ENCODE peak calls at places on chromosomes 2 and 18, in eight cellular contexts. One of them, this sample, is unnamed. For H3K36me3, the result is how much of the 10 kb centered on the place peaks cover.

GRCh38 chr18:9081940-9082339 is 20.6 kb upstream of the NDUFV2 start:
- DNase-seq in prostate gland: no peak
- DNase-seq in spleen: no peak
- DNase-seq in stomach: no peak
- DNase-seq in Peyer's patch: no peak
- DNase-seq in IMR-90: no peak
- DNase-seq in body of pancreas: no peak
- DNase-seq in upper lobe of left lung: no peak
- DNase-seq in this sample: no peak

GRCh38 chr2:226756131-226756530 is 43.5 kb downstream of the IRS1 start:
- DNase-seq in prostate gland: no peak
- DNase-seq in spleen: no peak
- DNase-seq in stomach: no peak
- DNase-seq in Peyer's patch: no peak
- DNase-seq in IMR-90: peak
- DNase-seq in body of pancreas: no peak
- DNase-seq in upper lobe of left lung: no peak
- DNase-seq in this sample: no peak

GRCh38 chr2:3493610-3493997 is 25.7 kb downstream of the ADI1 start:
- DNase-seq in prostate gland: no peak
- DNase-seq in spleen: no peak
- DNase-seq in stomach: no peak
- DNase-seq in Peyer's patch: no peak
- DNase-seq in IMR-90: peak
- DNase-seq in body of pancreas: peak
- DNase-seq in upper lobe of left lung: no peak
- DNase-seq in this sample: no peak

GRCh38 chr18:26741041-26741440 is 124.5 kb downstream of the AQP4 start:
- DNase-seq in prostate gland: no peak
- DNase-seq in spleen: no peak
- DNase-seq in stomach: no peak
- DNase-seq in Peyer's patch: no peak
- DNase-seq in IMR-90: no peak
- DNase-seq in body of pancreas: no peak
- DNase-seq in upper lobe of left lung: no peak
- DNase-seq in this sample: no peak

GRCh38 chr2:100320547-100321180 is 1.6 kb downstream of the LONRF2 start:
- DNase-seq in prostate gland: peak
- DNase-seq in spleen: no peak
- DNase-seq in stomach: no peak
- DNase-seq in Peyer's patch: no peak
- DNase-seq in IMR-90: no peak
- DNase-seq in body of pancreas: peak
- DNase-seq in upper lobe of left lung: no peak
- DNase-seq in this sample: no peak

GRCh38 chr18:56550121-56550520 is 88.3 kb downstream of the TXNL1 start:
- DNase-seq in prostate gland: no peak
- DNase-seq in spleen: no peak
- DNase-seq in stomach: no peak
- DNase-seq in Peyer's patch: no peak
- DNase-seq in IMR-90: no peak
- DNase-seq in body of pancreas: no peak
- DNase-seq in upper lobe of left lung: no peak
- DNase-seq in this sample: no peak

GRCh38 chr18:55439036-55439435 is 149.0 kb downstream of the TCF4 start:
- DNase-seq in prostate gland: no peak
- DNase-seq in spleen: no peak
- DNase-seq in stomach: no peak
- DNase-seq in Peyer's patch: no peak
- DNase-seq in IMR-90: no peak
- DNase-seq in body of pancreas: no peak
- DNase-seq in upper lobe of left lung: no peak
- DNase-seq in this sample: no peak

GRCh38 chr2:12613137-12613912 is 103.4 kb upstream of the TRIB2 start:
- DNase-seq in prostate gland: no peak
- DNase-seq in spleen: no peak
- DNase-seq in stomach: peak
- DNase-seq in Peyer's patch: no peak
- DNase-seq in IMR-90: no peak
- DNase-seq in body of pancreas: no peak
- DNase-seq in upper lobe of left lung: no peak
- DNase-seq in this sample: no peak

GRCh38 chr2:232480201-232481190 is 7.1 kb downstream of the ECEL1 start:
- DNase-seq in prostate gland: no peak
- DNase-seq in spleen: peak
- DNase-seq in stomach: no peak
- DNase-seq in Peyer's patch: no peak
- DNase-seq in IMR-90: no peak
- DNase-seq in body of pancreas: no peak
- DNase-seq in upper lobe of left lung: peak
- DNase-seq in this sample: peak

GRCh38 chr18:3710712-3711269 is 260.8 kb downstream of the TGIF1 start:
- DNase-seq in prostate gland: peak
- DNase-seq in spleen: peak
- DNase-seq in stomach: peak
- DNase-seq in Peyer's patch: no peak
- DNase-seq in IMR-90: no peak
- DNase-seq in body of pancreas: peak
- DNase-seq in upper lobe of left lung: no peak
- DNase-seq in this sample: no peak

GRCh38 chr18:39870586-39870985 is 2084.4 kb upstream of the PIK3C3 start:
- DNase-seq in prostate gland: no peak
- DNase-seq in spleen: no peak
- DNase-seq in stomach: no peak
- DNase-seq in Peyer's patch: no peak
- DNase-seq in IMR-90: no peak
- DNase-seq in body of pancreas: no peak
- DNase-seq in upper lobe of left lung: no peak
- DNase-seq in this sample: no peak

GRCh38 chr2:63665806-63666205 is 77.0 kb downstream of the MDH1 start:
- DNase-seq in prostate gland: no peak
- DNase-seq in spleen: no peak
- DNase-seq in stomach: no peak
- DNase-seq in Peyer's patch: no peak
- DNase-seq in IMR-90: peak
- DNase-seq in body of pancreas: no peak
- DNase-seq in upper lobe of left lung: no peak
- DNase-seq in this sample: no peak

GRCh38 chr2:36789181-36789804 is 92.8 kb downstream of the VIT start:
- DNase-seq in prostate gland: no peak
- DNase-seq in spleen: no peak
- DNase-seq in stomach: no peak
- DNase-seq in Peyer's patch: no peak
- DNase-seq in IMR-90: no peak
- DNase-seq in body of pancreas: no peak
- DNase-seq in upper lobe of left lung: no peak
- DNase-seq in this sample: no peak

GRCh38 chr2:177806025-177806424 is 266.6 kb downstream of the PDE11A start:
- DNase-seq in prostate gland: no peak
- DNase-seq in spleen: no peak
- DNase-seq in stomach: no peak
- DNase-seq in Peyer's patch: no peak
- DNase-seq in IMR-90: no peak
- DNase-seq in body of pancreas: no peak
- DNase-seq in upper lobe of left lung: no peak
- DNase-seq in this sample: no peak

GRCh38 chr2:54628957-54629356 is 94.5 kb upstream of the EML6 start:
- DNase-seq in prostate gland: no peak
- DNase-seq in spleen: no peak
- DNase-seq in stomach: no peak
- DNase-seq in Peyer's patch: no peak
- DNase-seq in IMR-90: no peak
- DNase-seq in body of pancreas: no peak
- DNase-seq in upper lobe of left lung: peak
- DNase-seq in this sample: no peak

GRCh38 chr2:47437287-47437686 is 34.3 kb downstream of the MSH2 start:
- DNase-seq in prostate gland: no peak
- DNase-seq in spleen: no peak
- DNase-seq in stomach: no peak
- DNase-seq in Peyer's patch: no peak
- DNase-seq in IMR-90: peak
- DNase-seq in body of pancreas: peak
- DNase-seq in upper lobe of left lung: no peak
- DNase-seq in this sample: no peak

GRCh38 chr2:110116033-110116710 is 550 bp upstream of the MALL start:
- DNase-seq in prostate gland: no peak
- DNase-seq in spleen: no peak
- DNase-seq in stomach: no peak
- DNase-seq in Peyer's patch: no peak
- DNase-seq in IMR-90: peak
- DNase-seq in body of pancreas: no peak
- DNase-seq in upper lobe of left lung: no peak
- DNase-seq in this sample: no peak

GRCh38 chr2:110114801-110115200 is 821 bp downstream of the MALL start:
- DNase-seq in prostate gland: no peak
- DNase-seq in spleen: no peak
- DNase-seq in stomach: no peak
- DNase-seq in Peyer's patch: no peak
- DNase-seq in IMR-90: no peak
- DNase-seq in body of pancreas: no peak
- DNase-seq in upper lobe of left lung: no peak
- DNase-seq in this sample: no peak

GRCh38 chr2:110115291-110116032 is at the start of gene MALL:
- DNase-seq in prostate gland: peak
- DNase-seq in spleen: no peak
- DNase-seq in stomach: peak
- DNase-seq in Peyer's patch: no peak
- DNase-seq in IMR-90: no peak
- DNase-seq in body of pancreas: peak
- DNase-seq in upper lobe of left lung: peak
- DNase-seq in this sample: no peak

DNA sequence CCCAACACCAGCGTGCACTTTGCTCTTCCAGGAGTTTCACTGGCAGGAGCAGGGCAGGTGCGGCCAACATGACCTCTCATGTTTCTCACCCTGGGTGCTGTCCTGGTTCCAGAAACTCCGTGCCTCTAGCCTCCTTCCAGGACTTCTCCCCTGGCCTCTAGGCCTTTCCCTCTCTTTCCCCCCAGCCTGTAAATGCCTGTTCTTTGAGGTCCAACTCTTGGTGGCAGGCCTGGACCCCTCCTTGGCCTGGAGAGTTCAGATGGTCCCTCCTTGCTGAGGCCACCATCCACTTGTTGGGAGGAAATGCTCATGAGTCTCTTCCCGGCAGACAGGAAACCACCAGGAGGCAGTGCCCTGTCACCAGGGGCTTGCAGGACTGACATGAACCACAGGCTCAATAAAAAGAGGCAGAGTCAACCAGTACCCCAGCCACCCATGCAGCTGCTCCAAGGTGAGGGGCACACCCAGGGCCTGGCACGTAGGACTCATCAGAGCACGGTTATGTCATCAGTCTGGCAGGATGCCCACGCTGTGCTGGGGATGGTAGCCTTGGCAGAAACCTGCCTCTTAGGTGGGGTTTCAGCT is 1.5 kb downstream of the MALL start:
- DNase-seq in prostate gland: no peak
- DNase-seq in spleen: no peak
- DNase-seq in stomach: no peak
- DNase-seq in Peyer's patch: no peak
- DNase-seq in IMR-90: no peak
- DNase-seq in body of pancreas: no peak
- DNase-seq in upper lobe of left lung: no peak
- DNase-seq in this sample: no peak
- H3K36me3 ChIP-seq in prostate gland: under half
- H3K36me3 ChIP-seq in spleen: under half
- H3K36me3 ChIP-seq in stomach: under half
- H3K36me3 ChIP-seq in Peyer's patch: under half
- H3K36me3 ChIP-seq in IMR-90: under half
- H3K36me3 ChIP-seq in body of pancreas: under half
- H3K36me3 ChIP-seq in upper lobe of left lung: under half
- H3K36me3 ChIP-seq in this sample: under half

GRCh38 chr2:88765154-88765948 is 73.9 kb downstream of the RPIA start:
- DNase-seq in prostate gland: no peak
- DNase-seq in spleen: peak
- DNase-seq in stomach: peak
- DNase-seq in Peyer's patch: peak
- DNase-seq in IMR-90: peak
- DNase-seq in body of pancreas: peak
- DNase-seq in upper lobe of left lung: peak
- DNase-seq in this sample: no peak
- TF ChIP-seq POLR2A in prostate gland: no peak
- TF ChIP-seq POLR2A in spleen: no peak
- TF ChIP-seq POLR2A in stomach: no peak
- TF ChIP-seq POLR2A in Peyer's patch: no peak
- TF ChIP-seq POLR2A in IMR-90: no peak
- TF ChIP-seq POLR2A in body of pancreas: no peak
- TF ChIP-seq POLR2A in upper lobe of left lung: no peak
- TF ChIP-seq POLR2A in this sample: no peak

GRCh38 chr2:237393523-237393922 is 20.4 kb downstream of the COL6A3 start:
- DNase-seq in prostate gland: no peak
- DNase-seq in spleen: no peak
- DNase-seq in stomach: no peak
- DNase-seq in Peyer's patch: no peak
- DNase-seq in IMR-90: peak
- DNase-seq in body of pancreas: no peak
- DNase-seq in upper lobe of left lung: no peak
- DNase-seq in this sample: no peak
- H3K36me3 ChIP-seq in prostate gland: under half
- H3K36me3 ChIP-seq in spleen: under half
- H3K36me3 ChIP-seq in stomach: under half
- H3K36me3 ChIP-seq in Peyer's patch: under half
- H3K36me3 ChIP-seq in IMR-90: half or more
- H3K36me3 ChIP-seq in body of pancreas: under half
- H3K36me3 ChIP-seq in upper lobe of left lung: under half
- H3K36me3 ChIP-seq in this sample: under half

DNA sequence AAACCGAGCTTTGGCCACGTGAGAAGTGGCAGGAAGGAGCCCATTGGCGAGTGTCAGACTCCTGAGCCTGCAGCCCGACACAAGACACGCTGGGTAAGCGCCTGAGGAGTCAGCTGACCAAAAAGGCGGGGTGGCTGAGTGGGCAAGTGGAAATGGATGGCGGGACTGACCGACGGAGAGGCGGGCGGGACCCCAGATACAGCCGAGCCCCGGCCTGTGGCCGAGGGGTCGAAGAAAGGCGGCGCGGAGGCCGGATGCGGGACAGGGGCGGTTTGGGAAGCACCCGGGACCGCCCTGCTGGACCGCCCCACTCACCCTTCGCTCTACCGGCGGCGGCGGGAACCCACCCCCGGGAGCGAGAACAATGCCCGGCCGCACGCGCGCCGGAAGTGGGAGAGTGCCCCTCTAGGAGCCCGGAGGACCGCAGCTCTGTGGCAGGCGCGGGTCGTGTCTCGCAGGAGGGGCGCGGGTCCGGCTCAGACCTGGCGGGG is 22.8 kb downstream of the ZSCAN30 start:
- DNase-seq in prostate gland: peak
- DNase-seq in spleen: peak
- DNase-seq in stomach: peak
- DNase-seq in Peyer's patch: peak
- DNase-seq in IMR-90: no peak
- DNase-seq in body of pancreas: peak
- DNase-seq in upper lobe of left lung: peak
- DNase-seq in this sample: peak
- TF ChIP-seq POLR2A in prostate gland: no peak
- TF ChIP-seq POLR2A in spleen: peak
- TF ChIP-seq POLR2A in stomach: no peak
- TF ChIP-seq POLR2A in Peyer's patch: no peak
- TF ChIP-seq POLR2A in IMR-90: no peak
- TF ChIP-seq POLR2A in body of pancreas: peak
- TF ChIP-seq POLR2A in upper lobe of left lung: peak
- TF ChIP-seq POLR2A in this sample: peak